ENCODE peak calls at places on chromosome X, in five cellular contexts. H, I, P, L and E are unnamed samples.

GRCh38 chrX:50068293-50068568 is 132.6 kb downstream of the AKAP4 start:
- DNase-seq in H (no peak), I (no peak), P (no peak), L (no peak), E (no peak)

GRCh38 chrX:82081027-82081426 is 879.1 kb downstream of the SH3BGRL start:
- DNase-seq in H (peak; percentile 15), I (peak; percentile 8), P (no peak), L (no peak), E (no peak)

GRCh38 chrX:51641421-51642021 is 22.8 kb upstream of the CENPVL3 start:
- DNase-seq in H (peak; percentile 63), I (peak; percentile 41), P (peak; percentile 2), L (no peak), E (peak; percentile 54)

GRCh38 chrX:2325076-2325784 is 175.5 kb downstream of the DHRSX start:
- DNase-seq in H (no peak), I (no peak), P (no peak), L (peak; percentile 92), E (peak; percentile 49)

GRCh38 chrX:115467961-115468360 is 93.0 kb upstream of the PLS3 start:
- DNase-seq in H (no peak), I (no peak), P (no peak), L (no peak), E (no peak)

GRCh38 chrX:12949927-12950656 is 24.8 kb upstream of the TMSB4X start:
- DNase-seq in H (no peak), I (peak; percentile 75), P (no peak), L (no peak), E (no peak)

GRCh38 chrX:3526749-3527148 is 180.3 kb upstream of the MXRA5 start:
- DNase-seq in H (no peak), I (no peak), P (no peak), L (no peak), E (no peak)

GRCh38 chrX:119763175-119763574 is 4.8 kb downstream of the SOWAHD start:
- DNase-seq in H (no peak), I (peak; percentile 9), P (peak; percentile 62), L (no peak), E (no peak)

GRCh38 chrX:107146670-107147069 is 28.0 kb upstream of the RBM41 start:
- DNase-seq in H (no peak), I (no peak), P (no peak), L (no peak), E (no peak)

GRCh38 chrX:56793112-56793430 is 64.0 kb downstream of the NBDY start:
- DNase-seq in H (no peak), I (no peak), P (no peak), L (no peak), E (no peak)

GRCh38 chrX:131609480-131609879 is 65.6 kb downstream of the OR13H1 start:
- DNase-seq in H (no peak), I (no peak), P (no peak), L (no peak), E (no peak)
- TF ChIP-seq CTCF in H (no peak), I (no peak), P (no peak), L (no peak), E (no peak)

GRCh38 chrX:131826572-131826971 is 196.5 kb upstream of the STK26 start:
- DNase-seq in H (no peak), I (no peak), P (no peak), L (no peak), E (no peak)

GRCh38 chrX:131831185-131831520 is 191.9 kb upstream of the STK26 start:
- DNase-seq in H (no peak), I (no peak), P (no peak), L (no peak), E (no peak)

GRCh38 chrX:131827935-131828334 is 195.2 kb upstream of the STK26 start:
- DNase-seq in H (peak; percentile 63), I (peak; percentile 44), P (no peak), L (no peak), E (peak; percentile 28)

GRCh38 chrX:131828482-131828881 is 194.6 kb upstream of the STK26 start:
- DNase-seq in H (peak; percentile 7), I (no peak), P (no peak), L (no peak), E (no peak)

DNA sequence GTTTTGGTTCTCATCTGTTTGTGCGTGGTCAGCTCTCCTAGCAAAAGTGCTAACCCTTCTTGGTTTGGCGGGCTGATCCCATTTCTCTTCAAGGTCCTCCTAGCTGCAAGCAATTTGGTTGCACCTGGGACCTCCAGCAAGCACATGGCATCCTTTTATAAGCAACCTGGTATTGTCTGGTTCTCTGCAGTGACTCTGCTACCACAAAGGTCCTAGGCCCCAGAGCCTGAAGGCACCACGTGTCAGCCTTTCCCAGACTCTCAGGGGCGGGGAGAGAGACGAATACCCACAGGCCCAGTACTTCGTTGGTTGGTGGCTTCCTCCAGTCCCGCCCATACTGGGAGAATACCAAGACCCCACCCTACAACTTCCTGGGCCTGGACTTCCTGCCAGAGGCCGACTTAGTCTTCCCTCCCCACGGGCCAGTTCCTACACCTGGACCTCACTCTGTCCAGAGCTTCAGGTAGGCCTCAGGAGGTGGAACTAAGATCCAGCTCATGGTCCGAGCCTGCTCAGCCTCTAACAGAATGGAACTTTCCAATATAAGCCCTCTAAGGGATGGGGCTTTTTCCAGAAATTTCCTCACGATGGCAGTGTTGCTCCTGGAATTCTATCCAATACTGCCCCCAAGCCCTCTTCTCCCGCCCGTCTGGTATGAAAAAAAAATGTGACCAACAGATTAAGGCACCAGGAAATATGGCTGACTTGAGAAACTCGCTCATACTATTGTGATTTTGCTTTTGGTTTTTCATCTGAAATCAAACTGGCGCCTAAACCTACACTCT is 192.5 kb upstream of the STK26 start:
- DNase-seq in H (peak; percentile 95), I (peak; percentile 74), P (no peak), L (no peak), E (peak; percentile 56)
- TF ChIP-seq CTCF in H (peak; percentile 42), I (no peak), P (peak; percentile 12), L (peak; percentile 37), E (peak; percentile 86)

GRCh38 chrX:41457618-41458192 is 10.6 kb downstream of the NYX start:
- DNase-seq in H (no peak), I (no peak), P (no peak), L (no peak), E (no peak)
- TF ChIP-seq CTCF in H (peak; percentile 31), I (no peak), P (no peak), L (no peak), E (peak; percentile 47)

DNA sequence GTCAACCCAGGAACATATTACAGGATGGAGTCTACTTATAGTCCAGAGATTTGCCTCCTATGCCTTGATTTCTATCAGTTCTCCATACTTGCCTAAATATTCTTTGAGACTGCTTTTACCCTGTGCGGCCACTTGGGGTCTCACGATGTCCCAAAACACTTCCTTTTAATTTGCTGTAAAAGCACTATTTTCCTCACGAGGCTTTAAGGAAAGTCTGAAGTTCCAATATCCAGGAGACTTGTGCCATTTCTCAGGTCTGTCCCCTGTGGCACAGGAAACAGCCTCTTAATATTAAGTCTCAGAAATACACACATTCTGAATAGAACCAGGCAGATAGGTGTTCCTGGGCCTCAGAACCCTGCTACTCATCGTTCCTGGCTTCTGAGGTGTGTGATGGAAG is 142.9 kb downstream of the TMEM164 start:
- DNase-seq in H (peak; percentile 41), I (peak; percentile 29), P (no peak), L (no peak), E (peak; percentile 23)
- TF ChIP-seq CTCF in H (peak; percentile 50), I (peak; percentile 27), P (peak; percentile 53), L (no peak), E (peak; percentile 71)

GRCh38 chrX:68720851-68721250 is 73.4 kb downstream of the STARD8 start:
- DNase-seq in H (no peak), I (no peak), P (no peak), L (no peak), E (no peak)

GRCh38 chrX:68718443-68718820 is 71.0 kb downstream of the STARD8 start:
- DNase-seq in H (no peak), I (no peak), P (no peak), L (no peak), E (no peak)

GRCh38 chrX:68719181-68719903 is 71.9 kb downstream of the STARD8 start:
- DNase-seq in H (no peak), I (no peak), P (no peak), L (no peak), E (no peak)

GRCh38 chrX:68721546-68721945 is 74.1 kb downstream of the STARD8 start:
- DNase-seq in H (no peak), I (no peak), P (no peak), L (no peak), E (no peak)

DNA sequence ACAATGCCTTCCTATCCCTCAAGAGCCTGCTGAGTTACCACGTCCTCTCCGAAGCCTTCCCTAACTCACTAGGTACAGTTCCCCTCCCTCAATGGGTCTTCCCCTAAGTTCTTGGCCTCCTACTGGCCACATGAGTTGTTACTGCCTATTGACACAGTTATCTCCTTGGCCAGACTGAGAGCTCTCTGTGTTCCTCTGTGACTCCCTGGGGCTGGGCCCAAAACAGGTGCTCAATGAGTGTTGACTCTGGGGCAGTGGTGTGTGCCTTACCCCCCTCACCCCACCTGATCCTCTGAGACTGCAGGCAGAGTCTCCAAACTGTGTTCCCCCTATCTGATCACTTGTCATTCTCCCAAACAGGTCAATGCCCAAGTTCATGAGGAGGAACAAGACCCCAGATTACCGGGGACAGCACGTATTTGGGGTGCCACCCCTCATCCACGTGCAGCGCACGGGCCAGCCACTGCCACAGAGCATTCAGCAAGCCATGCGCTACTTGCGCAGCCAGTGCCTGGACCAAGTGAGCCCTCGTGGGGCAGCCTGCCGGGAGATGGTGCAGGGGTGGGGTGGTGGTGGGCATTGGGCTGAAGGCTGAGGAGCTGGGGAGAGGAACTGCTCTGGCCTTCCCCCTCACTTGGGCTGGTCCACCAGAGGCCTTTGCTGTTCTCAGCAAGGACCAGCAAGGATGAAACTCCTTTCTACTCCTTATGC is 72.6 kb downstream of the STARD8 start:
- DNase-seq in H (no peak), I (no peak), P (no peak), L (no peak), E (no peak)
- TF ChIP-seq CTCF in H (peak; percentile 22), I (no peak), P (no peak), L (no peak), E (peak; percentile 43)

DNA sequence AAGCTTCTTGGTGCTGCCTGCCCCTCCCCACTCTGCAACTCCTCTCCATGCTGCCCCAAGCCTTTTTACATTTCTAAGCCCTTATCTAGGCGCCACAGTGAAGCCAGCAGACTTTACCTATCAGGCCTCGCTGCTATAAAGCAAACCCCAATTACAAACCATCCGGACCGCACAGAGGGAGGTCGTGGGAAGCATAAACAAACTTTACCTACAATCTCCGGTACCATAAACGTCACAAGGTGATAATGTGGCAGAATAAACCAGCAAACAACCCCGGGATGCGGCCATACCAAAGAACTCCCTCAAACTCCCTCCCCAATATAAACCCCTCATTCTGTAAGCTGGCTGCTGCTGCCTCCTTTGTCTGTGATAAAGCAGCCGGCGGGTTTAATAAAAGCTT is 54.0 kb upstream of the ZCCHC13 start:
- DNase-seq in H (peak; percentile 55), I (no peak), P (no peak), L (no peak), E (no peak)
- TF ChIP-seq CTCF in H (no peak), I (no peak), P (no peak), L (no peak), E (no peak)

GRCh38 chrX:46836701-46837542 is at the start of gene RP2:
- DNase-seq in H (peak; percentile 92), I (peak; percentile 93), P (peak; percentile 74), L (peak; percentile 95), E (peak; percentile 89)
- TF ChIP-seq CTCF in H (no peak), I (no peak), P (no peak), L (no peak), E (no peak)

DNA sequence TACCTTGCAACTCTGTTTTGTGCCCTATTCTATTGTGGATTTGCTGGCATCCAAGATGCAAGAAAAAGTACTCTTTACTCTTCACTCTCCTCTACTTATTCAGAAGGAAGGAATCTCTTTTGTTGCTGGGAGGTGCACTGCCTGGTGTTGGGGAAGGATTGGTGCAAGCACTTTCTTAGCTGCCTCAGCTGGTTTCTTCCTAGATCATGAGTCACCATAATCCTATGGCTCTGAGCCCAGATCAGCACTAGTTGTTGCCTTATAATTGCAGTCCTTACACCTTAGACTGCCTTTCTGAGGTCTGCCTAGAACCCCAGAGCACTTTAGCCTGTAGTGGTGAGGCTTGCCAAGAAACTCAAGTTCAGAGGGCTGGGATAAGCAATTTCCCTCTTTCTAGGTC is 37.0 kb upstream of the CT83 start:
- DNase-seq in H (no peak), I (peak; percentile 5), P (no peak), L (no peak), E (no peak)
- TF ChIP-seq CTCF in H (no peak), I (no peak), P (no peak), L (no peak), E (no peak)